ENCODE peak calls at places on chromosomes 16 and 17, in seven cellular contexts. M, A, U, V, T, R and Q are unnamed samples.

GRCh38 chr16:55056585-55057520 is 126.2 kb downstream of the IRX5 start:
- DNase-seq in M (no peak), A (no peak), U (peak; percentile 27), V (no peak), T (no peak), R (no peak), Q (no peak)

GRCh38 chr17:70332811-70333210 is 163.5 kb downstream of the KCNJ2 start:
- DNase-seq in M (no peak), A (no peak), U (no peak), V (no peak), T (no peak), R (no peak), Q (no peak)

GRCh38 chr16:77273815-77274214 is 74.6 kb downstream of the SYCE1L start:
- DNase-seq in M (no peak), A (no peak), U (no peak), V (no peak), T (no peak), R (no peak), Q (no peak)

GRCh38 chr17:29483503-29483902 is 83.3 kb downstream of the ABHD15 start:
- DNase-seq in M (no peak), A (no peak), U (no peak), V (no peak), T (no peak), R (no peak), Q (no peak)

GRCh38 chr17:51107666-51108227 is 12.9 kb downstream of the SPAG9 start:
- DNase-seq in M (no peak), A (no peak), U (no peak), V (no peak), T (no peak), R (no peak), Q (no peak)

GRCh38 chr16:67847064-67847861 is at the start of gene CENPT:
- DNase-seq in M (no peak), A (no peak), U (no peak), V (no peak), T (no peak), R (peak; percentile 91), Q (no peak)

GRCh38 chr17:67566656-67567055 is 151.1 kb upstream of the NOL11 start:
- DNase-seq in M (no peak), A (no peak), U (no peak), V (no peak), T (no peak), R (no peak), Q (peak; percentile 32)

GRCh38 chr16:87855852-87856715 is 13.2 kb downstream of the SLC7A5 start:
- DNase-seq in M (no peak), A (peak; percentile 56), U (no peak), V (peak; percentile 77), T (no peak), R (peak; percentile 93), Q (no peak)

GRCh38 chr17:45815752-45816151 is 28.9 kb upstream of the SPPL2C start:
- DNase-seq in M (no peak), A (no peak), U (no peak), V (no peak), T (no peak), R (no peak), Q (no peak)

GRCh38 chr17:28646039-28646754 is 1.2 kb upstream of the BLTP2 start:
- DNase-seq in M (peak; percentile 64), A (no peak), U (no peak), V (no peak), T (no peak), R (no peak), Q (no peak)

GRCh38 chr17:8222380-8222629 is 11.9 kb upstream of the AURKB start:
- DNase-seq in M (no peak), A (no peak), U (no peak), V (no peak), T (no peak), R (no peak), Q (peak; percentile 81)

GRCh38 chr17:8912060-8912981 is 44.8 kb upstream of the PIK3R6 start:
- DNase-seq in M (no peak), A (no peak), U (no peak), V (no peak), T (no peak), R (no peak), Q (no peak)

GRCh38 chr17:74749262-74750038 is 1.0 kb downstream of the NHERF1 start:
- DNase-seq in M (no peak), A (no peak), U (no peak), V (no peak), T (no peak), R (peak; percentile 84), Q (peak; percentile 45)

GRCh38 chr16:66972983-66973382 is 11.9 kb downstream of the CES3 start:
- DNase-seq in M (no peak), A (no peak), U (no peak), V (no peak), T (no peak), R (no peak), Q (no peak)

GRCh38 chr17:7855643-7856080 is 796 bp downstream of the TMEM88 start:
- DNase-seq in M (peak; percentile 48), A (peak; percentile 42), U (no peak), V (peak; percentile 28), T (peak; percentile 51), R (no peak), Q (no peak)

GRCh38 chr16:31118223-31119155 is 1.0 kb downstream of the KAT8 start:
- DNase-seq in M (no peak), A (no peak), U (no peak), V (peak; percentile 37), T (no peak), R (no peak), Q (peak; percentile 99)

GRCh38 chr17:58865301-58865700 is 109.6 kb downstream of the PPM1E start:
- DNase-seq in M (no peak), A (no peak), U (no peak), V (no peak), T (no peak), R (no peak), Q (no peak)

GRCh38 chr16:77711775-77712174 is 10.5 kb upstream of the NUDT7 start:
- DNase-seq in M (no peak), A (no peak), U (no peak), V (no peak), T (no peak), R (no peak), Q (no peak)

GRCh38 chr17:14078027-14078426 is 8.7 kb downstream of the COX10 start:
- DNase-seq in M (no peak), A (no peak), U (no peak), V (no peak), T (no peak), R (no peak), Q (no peak)

GRCh38 chr17:61461586-61461966 is 9.4 kb downstream of the TBX4 start:
- DNase-seq in M (no peak), A (no peak), U (no peak), V (no peak), T (no peak), R (no peak), Q (no peak)

GRCh38 chr16:10942352-10943297 is at the start of gene DEXI:
- DNase-seq in M (peak; percentile 95), A (peak; percentile 97), U (peak; percentile 98), V (peak; percentile 93), T (peak; percentile 93), R (peak; percentile 96), Q (peak; percentile 73)

GRCh38 chr16:3654249-3654991 is at the start of gene DNASE1:
- DNase-seq in M (no peak), A (peak; percentile 39), U (peak; percentile 74), V (peak; percentile 42), T (no peak), R (peak; percentile 81), Q (peak; percentile 27)
- TF ChIP-seq CTCF in M (peak; percentile 22), A (peak; percentile 64), U (peak; percentile 60), V (peak; percentile 44), T (peak; percentile 32), R (peak; percentile 74), Q (peak; percentile 79)

GRCh38 chr17:40312893-40313659 is 4.1 kb downstream of the RARA start:
- DNase-seq in M (peak; percentile 4), A (no peak), U (no peak), V (peak; percentile 61), T (no peak), R (peak; percentile 37), Q (no peak)
- H3K4me1 ChIP-seq in M (peaks cover 34% of the 10 kb centered on the region), A (peaks cover 99% of the 10 kb centered on the region), U (peaks cover 91% of the 10 kb centered on the region), V (peaks cover 96% of the 10 kb centered on the region), T (peaks cover 77% of the 10 kb centered on the region), R (peaks cover 83% of the 10 kb centered on the region), Q (peaks cover 64% of the 10 kb centered on the region)

DNA sequence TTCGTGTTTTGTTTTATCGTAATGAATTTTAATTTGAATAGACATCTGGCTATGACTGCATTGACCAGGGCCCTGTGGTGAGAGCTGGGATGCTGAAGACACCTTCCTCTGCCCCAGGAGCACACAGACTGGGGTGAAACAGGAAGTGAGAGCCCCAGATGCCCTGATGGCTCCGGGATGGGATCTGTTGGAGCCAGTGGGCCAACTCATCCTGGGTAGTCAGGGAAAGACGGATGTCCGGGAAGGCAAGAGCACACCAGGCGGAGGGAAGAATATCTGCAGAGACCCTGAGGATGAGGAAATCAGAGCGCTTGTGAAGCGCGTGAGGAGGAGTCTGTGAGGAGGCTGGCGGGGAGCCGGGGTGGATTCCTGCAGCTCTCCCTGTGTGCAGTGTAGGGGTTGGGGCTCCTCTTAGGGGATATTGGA is 71.5 kb upstream of the LGALS9 start:
- DNase-seq in M (peak; percentile 72), A (peak; percentile 40), U (no peak), V (no peak), T (no peak), R (no peak), Q (no peak)
- H3K27ac ChIP-seq in M (peak overlapping the region; percentile 56), A (peak overlapping the region; percentile 81), U (peak overlapping the region; percentile 67), V (peak overlapping the region; percentile 60), T (peak overlapping the region; percentile 58), R (peak overlapping the region; percentile 75), Q (no peak overlapping the region)

DNA sequence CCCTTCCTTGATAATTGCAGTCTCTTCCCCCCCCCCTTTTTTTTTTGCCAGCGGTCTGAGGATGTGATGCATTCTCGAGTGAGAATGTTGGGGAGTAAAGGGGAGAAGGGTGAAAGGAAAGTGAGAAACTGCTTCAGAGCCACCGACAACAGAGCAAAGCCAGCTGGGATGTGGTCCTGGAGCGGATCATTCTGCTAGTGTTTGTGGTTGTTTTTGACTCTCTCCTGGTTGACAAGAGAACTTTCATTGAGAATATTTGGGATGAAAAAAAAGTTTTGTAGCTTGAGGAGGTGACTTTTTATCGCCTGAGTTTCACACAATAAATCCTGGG is 1.3 kb downstream of the NF1 start:
- DNase-seq in M (no peak), A (no peak), U (no peak), V (no peak), T (no peak), R (no peak), Q (no peak)
- TF ChIP-seq CTCF in M (no peak), A (no peak), U (no peak), V (no peak), T (no peak), R (no peak), Q (no peak)

GRCh38 chr17:77373298-77374169 is 232.8 kb downstream of the SEC14L1 start:
- DNase-seq in M (peak; percentile 69), A (peak; percentile 69), U (no peak), V (no peak), T (no peak), R (no peak), Q (no peak)
- H3K4me1 ChIP-seq in M (peaks cover 48% of the 10 kb centered on the region), A (peaks cover 82% of the 10 kb centered on the region), U (peaks cover 62% of the 10 kb centered on the region), V (peaks cover 61% of the 10 kb centered on the region), T (peaks cover 57% of the 10 kb centered on the region), R (peaks cover 63% of the 10 kb centered on the region), Q (peaks cover 6% of the 10 kb centered on the region)